ENCODE peak calls at places on chromosomes 11 and 22, in six cellular contexts. U, O, I, Y, L and D are unnamed samples.

GRCh38 chr11:64755681-64756361 is 4.0 kb downstream of the PYGM start:
- DNase-seq in O (no peak), L (no peak), U (no peak), I (no peak), Y (no peak), D (no peak)

GRCh38 chr11:35714882-35715612 is 52.5 kb downstream of the TRIM44 start:
- DNase-seq in I (no peak), O (no peak), Y (no peak), L (no peak), U (no peak), D (no peak)

GRCh38 chr11:74020537-74020936 is 11.7 kb upstream of the UCP3 start:
- DNase-seq in Y (no peak), U (no peak), I (no peak), L (no peak), O (no peak), D (no peak)

GRCh38 chr11:128379587-128380279 is 207.6 kb downstream of the ETS1 start:
- DNase-seq in I (no peak), L (no peak), O (no peak), U (no peak), Y (no peak), D (no peak)

GRCh38 chr11:122748968-122749687 is 89.2 kb upstream of the CRTAM start:
- DNase-seq in L (no peak), Y (peak), I (no peak), U (peak), O (no peak), D (no peak)

GRCh38 chr11:43359432-43359818 is 705 bp downstream of the TTC17 start:
- DNase-seq in L (peak), I (peak), U (peak), Y (peak), O (peak), D (no peak)

GRCh38 chr22:46027219-46028068 is 50.5 kb upstream of the WNT7B start:
- DNase-seq in Y (peak), L (peak), O (no peak), U (no peak), I (peak), D (no peak)

GRCh38 chr22:44181912-44182590 is 1.3 kb downstream of the PARVG start:
- DNase-seq in O (no peak), Y (no peak), U (no peak), I (no peak), L (no peak), D (no peak)

GRCh38 chr22:29259253-29259899 is 8.4 kb downstream of the RHBDD3 start:
- DNase-seq in Y (no peak), O (peak), I (peak), L (no peak), U (no peak), D (no peak)

GRCh38 chr11:46555269-46556054 is 38.4 kb downstream of the AMBRA1 start:
- DNase-seq in U (peak), Y (no peak), I (no peak), L (no peak), O (no peak), D (no peak)

GRCh38 chr11:27443746-27444465 is 28.7 kb downstream of the LGR4 start:
- DNase-seq in U (no peak), O (no peak), I (no peak), L (no peak), Y (no peak), D (no peak)

GRCh38 chr22:43477151-43477725 is 65.4 kb downstream of the MPPED1 start:
- DNase-seq in O (no peak), Y (no peak), U (no peak), I (no peak), L (no peak), D (no peak)

GRCh38 chr11:67270256-67271211 is 4.3 kb downstream of the GRK2 start:
- DNase-seq in U (peak), L (no peak), O (no peak), I (peak), Y (no peak), D (no peak)

GRCh38 chr11:123084454-123084853 is 22.5 kb upstream of the HSPA8 start:
- DNase-seq in L (no peak), O (no peak), U (no peak), Y (no peak), I (no peak), D (no peak)

GRCh38 chr11:57288771-57289579 is 35.8 kb downstream of the TNKS1BP1 start:
- DNase-seq in U (peak), O (no peak), L (peak), Y (no peak), I (no peak), D (no peak)

GRCh38 chr11:73912045-73912444 is 35.2 kb downstream of the PAAF1 start:
- DNase-seq in I (no peak), L (no peak), O (no peak), U (no peak), Y (no peak), D (no peak)

GRCh38 chr11:70068345-70068744 is 9.8 kb upstream of the ANO1 start:
- DNase-seq in Y (no peak), I (no peak), L (no peak), O (no peak), U (no peak), D (no peak)

GRCh38 chr11:14974723-14975587 is 2.8 kb upstream of the CALCA start:
- DNase-seq in Y (peak), U (peak), I (peak), L (peak), O (peak), D (no peak)

GRCh38 chr11:29962243-29962642 is 54.6 kb downstream of the KCNA4 start:
- DNase-seq in I (peak), Y (no peak), L (no peak), O (no peak), U (no peak), D (peak)

GRCh38 chr22:45477366-45478107 is 25.1 kb upstream of the FBLN1 start:
- DNase-seq in O (no peak), I (no peak), L (no peak), Y (no peak), U (no peak), D (no peak)

GRCh38 chr11:61495801-61496601 is 12.5 kb upstream of the LRRC10B start:
- DNase-seq in I (no peak), Y (no peak), L (no peak), U (no peak), O (no peak), D (no peak)

GRCh38 chr11:92735039-92735438 is 234.4 kb upstream of the MTNR1B start:
- DNase-seq in U (no peak), Y (no peak), O (no peak), I (no peak), L (no peak), D (no peak)

GRCh38 chr11:100825610-100826009 is 138.5 kb downstream of the ARHGAP42 start:
- DNase-seq in L (no peak), O (no peak), U (no peak), Y (no peak), I (no peak), D (no peak)

GRCh38 chr11:104897891-104898684 is at the start of gene CASP12:
- DNase-seq in Y (no peak), U (peak), L (no peak), I (no peak), O (no peak), D (no peak)

GRCh38 chr22:46041642-46042041 is 64.7 kb upstream of the WNT7B start:
- DNase-seq in U (no peak), Y (no peak), I (peak), O (no peak), L (no peak), D (no peak)

GRCh38 chr22:35446365-35446764 is 46.4 kb downstream of the MCM5 start:
- DNase-seq in Y (no peak), I (no peak), L (no peak), O (peak), U (peak), D (no peak)

GRCh38 chr11:61872935-61873565 is 18.3 kb downstream of the FADS3 start:
- DNase-seq in I (no peak), U (no peak), L (no peak), Y (no peak), O (no peak), D (no peak)

GRCh38 chr11:73299751-73300150 is 8.3 kb upstream of the ARHGEF17 start:
- DNase-seq in Y (no peak), U (no peak), L (no peak), O (no peak), I (no peak), D (no peak)

GRCh38 chr22:32203181-32204105 is 1.4 kb downstream of the RFPL2 start:
- DNase-seq in I (peak), L (no peak), O (peak), Y (no peak), U (no peak), D (no peak)

GRCh38 chr22:46491936-46492335 is 45.5 kb downstream of the CELSR1 start:
- DNase-seq in L (no peak), U (no peak), Y (no peak), I (no peak), O (no peak), D (no peak)

GRCh38 chr11:2813141-2813908 is 72.2 kb downstream of the CDKN1C start:
- DNase-seq in O (no peak), L (peak), U (no peak), Y (no peak), I (no peak), D (no peak)

GRCh38 chr11:70813651-70814050 is 415.3 kb downstream of the CTTN start:
- DNase-seq in L (no peak), Y (no peak), O (no peak), U (no peak), I (no peak), D (no peak)

GRCh38 chr11:67351275-67352005 is 1.9 kb downstream of the POLD4 start:
- DNase-seq in Y (peak), L (no peak), I (peak), O (peak), U (peak), D (peak)

GRCh38 chr11:70912226-70912840 is 340.0 kb downstream of the SHANK2 start:
- DNase-seq in I (no peak), U (no peak), L (no peak), O (no peak), Y (no peak), D (no peak)

GRCh38 chr22:35437038-35437437 is 37.1 kb downstream of the MCM5 start:
- DNase-seq in Y (peak), I (no peak), L (no peak), U (no peak), O (peak), D (peak)

GRCh38 chr11:31598454-31598853 is 88.9 kb downstream of the ELP4 start:
- DNase-seq in O (no peak), Y (no peak), I (no peak), L (no peak), U (no peak), D (no peak)

GRCh38 chr11:130772266-130773227 is 143.7 kb downstream of the SNX19 start:
- DNase-seq in Y (no peak), I (no peak), U (peak), L (no peak), O (no peak), D (no peak)

GRCh38 chr11:77259681-77260080 is 41.8 kb downstream of the GDPD4 start:
- DNase-seq in I (no peak), U (no peak), O (no peak), L (no peak), Y (no peak), D (no peak)
- TF ChIP-seq JUN in I (no peak), U (no peak), O (no peak), L (no peak), Y (no peak), D (no peak)

GRCh38 chr11:115333106-115333505 is 171.1 kb downstream of the CADM1 start:
- DNase-seq in L (no peak), U (no peak), Y (no peak), O (no peak), I (no peak), D (no peak)
- TF ChIP-seq MAX in L (no peak), U (no peak), Y (no peak), O (no peak), I (no peak), D (no peak)

GRCh38 chr11:79312591-79313267 is 128.1 kb downstream of the TENM4 start:
- DNase-seq in U (no peak), L (no peak), O (no peak), Y (no peak), I (no peak), D (no peak)

GRCh38 chr11:79313513-79313912 is 127.3 kb downstream of the TENM4 start:
- DNase-seq in Y (no peak), I (no peak), O (no peak), L (no peak), U (no peak), D (no peak)

GRCh38 chr11:79308429-79308828 is 132.4 kb downstream of the TENM4 start:
- DNase-seq in U (no peak), Y (no peak), L (no peak), I (no peak), O (no peak), D (no peak)

GRCh38 chr11:79311461-79311860 is 129.4 kb downstream of the TENM4 start:
- DNase-seq in O (no peak), L (no peak), I (no peak), Y (no peak), U (no peak), D (no peak)

GRCh38 chr11:79309402-79309801 is 131.4 kb downstream of the TENM4 start:
- DNase-seq in Y (no peak), I (no peak), O (no peak), U (no peak), L (no peak), D (no peak)
- TF ChIP-seq JUN in Y (no peak), I (no peak), O (no peak), U (no peak), L (no peak), D (no peak)

GRCh38 chr22:25895678-25896077 is 153.7 kb downstream of the MYO18B start:
- DNase-seq in I (no peak), O (no peak), L (no peak), Y (no peak), U (no peak), D (no peak)

GRCh38 chr22:25896592-25896991 is 154.6 kb downstream of the MYO18B start:
- DNase-seq in L (no peak), O (no peak), U (no peak), I (no peak), Y (no peak), D (no peak)

GRCh38 chr22:25890651-25891050 is 148.7 kb downstream of the MYO18B start:
- DNase-seq in O (no peak), U (no peak), L (no peak), Y (no peak), I (no peak), D (no peak)

GRCh38 chr22:25896098-25896497 is 154.1 kb downstream of the MYO18B start:
- DNase-seq in O (no peak), I (no peak), Y (no peak), L (peak), U (no peak), D (no peak)

GRCh38 chr22:25892678-25893077 is 150.7 kb downstream of the MYO18B start:
- DNase-seq in O (no peak), L (no peak), I (no peak), Y (no peak), U (no peak), D (no peak)
- TF ChIP-seq MAX in O (no peak), L (no peak), I (no peak), Y (no peak), U (no peak), D (no peak)

GRCh38 chr11:11844272-11844671 is 2.5 kb downstream of the USP47 start:
- DNase-seq in L (no peak), U (no peak), I (no peak), O (no peak), Y (no peak), D (no peak)

GRCh38 chr11:11842426-11843008 is 745 bp downstream of the USP47 start:
- DNase-seq in I (no peak), Y (peak), U (peak), L (peak), O (peak), D (no peak)

GRCh38 chr11:11841605-11842425 is at the start of gene USP47:
- DNase-seq in U (peak), Y (peak), I (peak), O (peak), L (peak), D (peak)

GRCh38 chr11:11843642-11844041 is 1.9 kb downstream of the USP47 start:
- DNase-seq in Y (no peak), U (peak), L (no peak), I (no peak), O (no peak), D (no peak)

DNA sequence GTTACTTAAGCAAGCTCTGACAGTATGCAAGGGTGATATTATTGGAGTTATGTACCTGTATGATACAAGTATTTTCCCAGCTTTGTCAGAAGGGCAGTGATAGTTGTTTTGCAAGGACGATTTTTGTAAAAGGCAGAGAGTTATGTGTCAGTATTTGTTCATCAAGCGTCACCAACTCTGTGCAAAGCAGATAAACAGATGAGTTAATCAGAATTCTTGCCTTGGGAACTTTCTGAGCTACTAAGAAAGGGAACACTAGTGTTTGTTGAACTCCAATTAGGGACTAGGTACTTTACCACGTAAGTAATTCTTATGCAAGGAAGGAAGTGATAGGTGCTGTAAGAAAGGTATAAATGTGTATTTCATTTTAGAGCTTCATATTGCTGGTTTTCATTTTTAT is 1.5 kb downstream of the USP47 start:
- DNase-seq in I (no peak), Y (peak), L (peak), U (peak), O (peak), D (no peak)
- TF ChIP-seq JUN in I (no peak), Y (no peak), L (no peak), U (no peak), O (no peak), D (no peak)

DNA sequence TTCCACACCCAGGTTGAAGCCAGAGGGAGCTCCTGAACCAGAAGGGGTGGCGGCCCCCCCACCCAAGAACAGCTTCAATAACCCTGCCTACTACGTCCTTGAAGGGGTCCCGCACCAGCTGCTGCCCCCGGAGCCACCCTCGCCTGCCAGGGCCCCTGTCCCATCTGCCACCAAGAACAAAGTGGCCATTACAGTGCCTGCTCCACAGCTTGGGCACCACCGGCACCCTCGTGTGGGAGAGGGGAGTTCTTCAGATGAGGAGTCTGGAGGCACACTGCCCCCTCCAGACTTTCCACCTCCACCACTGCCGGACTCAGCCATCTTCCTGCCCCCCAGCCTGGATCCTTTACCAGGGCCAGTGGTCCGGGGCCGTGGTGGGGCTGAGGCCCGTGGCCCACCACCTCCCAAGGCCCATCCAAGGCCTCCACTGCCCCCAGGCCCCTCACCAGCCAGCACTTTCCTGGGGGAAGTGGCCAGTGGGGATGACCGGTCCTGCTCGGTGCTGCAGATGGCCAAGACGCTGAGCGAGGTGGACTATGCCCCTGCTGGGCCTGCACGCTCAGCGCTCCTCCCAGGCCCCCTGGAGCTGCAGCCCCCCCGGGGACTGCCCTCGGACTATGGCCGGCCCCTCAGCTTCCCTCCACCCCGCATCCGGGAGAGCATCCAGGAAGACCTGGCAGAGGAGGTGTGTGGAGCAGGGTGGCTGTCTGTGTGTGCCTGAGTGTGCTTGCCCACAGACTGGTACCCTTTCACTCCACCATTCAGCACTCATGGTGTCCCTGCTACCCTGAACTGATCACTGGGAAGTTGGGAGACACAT is 6.7 kb downstream of the PHOX2A start:
- DNase-seq in I (no peak), L (no peak), Y (no peak), O (no peak), U (no peak), D (no peak)
- TF ChIP-seq MAX in I (no peak), L (no peak), Y (no peak), O (no peak), U (no peak), D (no peak)

GRCh38 chr11:6321961-6322362 is 1.7 kb upstream of the CAVIN3 start:
- DNase-seq in Y (no peak), U (peak), O (no peak), L (no peak), I (no peak), D (no peak)

GRCh38 chr11:6321356-6321755 is 1.1 kb upstream of the CAVIN3 start:
- DNase-seq in O (no peak), U (no peak), L (no peak), Y (no peak), I (no peak), D (no peak)

GRCh38 chr11:6319879-6320410 is 356 bp downstream of the CAVIN3 start:
- DNase-seq in Y (peak), U (peak), L (no peak), I (peak), O (peak), D (no peak)

GRCh38 chr11:6320411-6321207 is at the start of gene CAVIN3:
- DNase-seq in Y (no peak), O (peak), U (peak), I (peak), L (no peak), D (peak)

DNA sequence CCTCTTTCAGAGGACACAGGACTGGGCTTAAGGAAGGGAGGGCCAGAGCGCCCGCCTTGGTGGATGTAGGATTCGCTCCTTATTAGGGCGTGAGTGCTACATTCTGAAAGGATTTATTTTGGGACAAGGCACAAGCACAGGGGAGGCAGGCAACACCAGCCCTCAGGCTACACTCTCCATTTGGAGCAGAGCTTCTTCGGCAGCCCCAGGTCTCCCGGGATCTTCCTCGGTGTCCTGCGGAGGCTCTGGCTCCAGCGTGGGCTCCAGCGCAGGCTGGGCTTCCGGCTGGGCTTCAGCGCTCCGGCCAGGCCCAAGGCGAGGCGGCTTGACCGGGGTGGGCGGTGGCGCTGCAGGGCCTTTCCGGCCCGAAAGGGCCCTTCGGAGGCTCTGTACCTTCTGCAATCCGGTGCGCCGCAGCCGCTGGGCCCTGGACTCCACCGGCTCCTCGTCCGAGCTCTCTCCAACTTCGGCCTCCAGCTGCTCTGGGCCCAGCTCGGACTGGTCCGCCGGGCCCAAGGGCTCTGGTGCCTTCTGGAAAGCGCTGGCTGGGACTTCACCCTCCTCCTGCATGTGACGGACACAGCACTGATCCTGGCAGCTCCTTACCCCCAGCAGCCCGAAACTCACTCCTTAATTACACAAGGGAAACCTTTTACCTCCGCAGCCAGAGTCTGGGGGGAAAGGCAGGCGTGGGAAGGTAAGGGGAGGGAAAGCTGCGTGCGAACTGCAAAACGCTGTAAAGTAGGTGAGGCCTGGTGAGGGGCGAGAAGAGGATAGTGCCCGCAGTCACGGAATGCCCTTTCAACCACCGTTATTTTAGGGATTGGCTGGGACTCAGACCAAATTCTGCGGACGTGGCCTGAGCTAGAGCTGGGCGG is 1.1 kb downstream of the CAVIN3 start:
- DNase-seq in L (no peak), Y (no peak), O (no peak), I (peak), U (peak), D (no peak)
- TF ChIP-seq JUN in L (no peak), Y (no peak), O (no peak), I (no peak), U (no peak), D (no peak)